ENCODE peak calls at places on chromosomes 11 and 22, in six cellular contexts. One of them, this sample, is unnamed.

GRCh38 chr11:95592455-95592854 is 197.1 kb downstream of the FAM76B start:
- DNase-seq in PC-9: no peak
- DNase-seq in HCT116: no peak
- DNase-seq in hepatocyte: peak; percentile 24
- DNase-seq in PC-3: no peak
- DNase-seq in GM23338: peak; percentile 54
- DNase-seq in this sample: no peak

GRCh38 chr11:19329910-19330309 is 89.2 kb upstream of the E2F8 start:
- DNase-seq in HCT116: no peak
- DNase-seq in PC-3: no peak
- DNase-seq in hepatocyte: no peak
- DNase-seq in PC-9: no peak
- DNase-seq in GM23338: no peak
- DNase-seq in this sample: no peak

GRCh38 chr22:19795617-19796008 is 35.0 kb downstream of the TBX1 start:
- DNase-seq in GM23338: no peak
- DNase-seq in PC-9: no peak
- DNase-seq in HCT116: no peak
- DNase-seq in hepatocyte: no peak
- DNase-seq in PC-3: no peak
- DNase-seq in this sample: no peak

GRCh38 chr11:123132881-123133280 is 62.2 kb downstream of the CLMP start:
- DNase-seq in PC-9: no peak
- DNase-seq in PC-3: no peak
- DNase-seq in hepatocyte: no peak
- DNase-seq in GM23338: no peak
- DNase-seq in HCT116: no peak
- DNase-seq in this sample: no peak

GRCh38 chr22:47837703-47838102 is 1075.3 kb downstream of the TBC1D22A start:
- DNase-seq in hepatocyte: peak; percentile 30
- DNase-seq in PC-9: peak; percentile 20
- DNase-seq in GM23338: peak; percentile 32
- DNase-seq in PC-3: peak; percentile 54
- DNase-seq in HCT116: peak; percentile 13
- DNase-seq in this sample: peak; percentile 70

GRCh38 chr11:68454767-68455166 is 5.8 kb upstream of the PPP6R3 start:
- DNase-seq in PC-9: no peak
- DNase-seq in HCT116: no peak
- DNase-seq in PC-3: no peak
- DNase-seq in hepatocyte: peak; percentile 7
- DNase-seq in GM23338: peak; percentile 68
- DNase-seq in this sample: no peak

GRCh38 chr11:12724301-12725046 is 50.3 kb downstream of the TEAD1 start:
- DNase-seq in GM23338: peak; percentile 95
- DNase-seq in HCT116: peak; percentile 92
- DNase-seq in PC-9: peak; percentile 73
- DNase-seq in PC-3: peak; percentile 96
- DNase-seq in hepatocyte: peak; percentile 93
- DNase-seq in this sample: no peak

GRCh38 chr22:31350410-31350863 is 4.3 kb upstream of the PATZ1 start:
- DNase-seq in HCT116: no peak
- DNase-seq in PC-9: no peak
- DNase-seq in PC-3: no peak
- DNase-seq in hepatocyte: peak; percentile 58
- DNase-seq in GM23338: peak; percentile 69
- DNase-seq in this sample: peak; percentile 56

GRCh38 chr11:12160680-12161079 is 50.3 kb downstream of the MICAL2 start:
- DNase-seq in GM23338: no peak
- DNase-seq in PC-9: no peak
- DNase-seq in HCT116: no peak
- DNase-seq in PC-3: no peak
- DNase-seq in hepatocyte: peak; percentile 53
- DNase-seq in this sample: no peak

GRCh38 chr11:130470832-130471706 is 22.6 kb downstream of the ADAMTS15 start:
- DNase-seq in PC-3: no peak
- DNase-seq in hepatocyte: no peak
- DNase-seq in HCT116: no peak
- DNase-seq in GM23338: no peak
- DNase-seq in PC-9: no peak
- DNase-seq in this sample: no peak

GRCh38 chr11:117600261-117600783 is 196.7 kb downstream of the DSCAML1 start:
- DNase-seq in hepatocyte: no peak
- DNase-seq in PC-3: no peak
- DNase-seq in PC-9: no peak
- DNase-seq in GM23338: no peak
- DNase-seq in HCT116: no peak
- DNase-seq in this sample: no peak

GRCh38 chr11:130381317-130381716 is 47.1 kb downstream of the ADAMTS8 start:
- DNase-seq in hepatocyte: no peak
- DNase-seq in HCT116: no peak
- DNase-seq in PC-9: no peak
- DNase-seq in PC-3: no peak
- DNase-seq in GM23338: no peak
- DNase-seq in this sample: no peak

GRCh38 chr22:17491090-17491489 is 72.2 kb upstream of the SLC25A18 start:
- DNase-seq in hepatocyte: no peak
- DNase-seq in PC-9: no peak
- DNase-seq in GM23338: no peak
- DNase-seq in HCT116: no peak
- DNase-seq in PC-3: no peak
- DNase-seq in this sample: no peak

GRCh38 chr11:16606784-16607674 is 131.4 kb upstream of the C11orf58 start:
- DNase-seq in HCT116: no peak
- DNase-seq in PC-3: no peak
- DNase-seq in hepatocyte: peak; percentile 71
- DNase-seq in PC-9: peak; percentile 25
- DNase-seq in GM23338: peak; percentile 58
- DNase-seq in this sample: no peak

GRCh38 chr11:47464479-47464878 is 15.5 kb upstream of the RAPSN start:
- DNase-seq in PC-9: no peak
- DNase-seq in hepatocyte: no peak
- DNase-seq in HCT116: no peak
- DNase-seq in PC-3: no peak
- DNase-seq in GM23338: peak; percentile 59
- DNase-seq in this sample: no peak

GRCh38 chr22:43925433-43926348 is 2.1 kb downstream of the PNPLA3 start:
- DNase-seq in PC-9: peak; percentile 60
- DNase-seq in HCT116: no peak
- DNase-seq in GM23338: peak; percentile 35
- DNase-seq in PC-3: no peak
- DNase-seq in hepatocyte: peak; percentile 71
- DNase-seq in this sample: no peak

GRCh38 chr22:39727541-39727940 is 157.0 kb downstream of the CACNA1I start:
- DNase-seq in HCT116: no peak
- DNase-seq in hepatocyte: peak; percentile 63
- DNase-seq in GM23338: no peak
- DNase-seq in PC-3: peak; percentile 35
- DNase-seq in PC-9: no peak
- DNase-seq in this sample: no peak

GRCh38 chr11:70944141-70944540 is 308.2 kb downstream of the SHANK2 start:
- DNase-seq in hepatocyte: no peak
- DNase-seq in PC-9: no peak
- DNase-seq in HCT116: no peak
- DNase-seq in PC-3: no peak
- DNase-seq in GM23338: no peak
- DNase-seq in this sample: no peak

GRCh38 chr11:120682866-120683265 is 171.3 kb downstream of the GRIK4 start:
- DNase-seq in HCT116: no peak
- DNase-seq in PC-9: no peak
- DNase-seq in PC-3: peak; percentile 44
- DNase-seq in GM23338: no peak
- DNase-seq in hepatocyte: no peak
- DNase-seq in this sample: no peak

GRCh38 chr11:111512296-111513239 is at the start of gene BTG4:
- DNase-seq in HCT116: no peak
- DNase-seq in hepatocyte: peak; percentile 34
- DNase-seq in PC-9: no peak
- DNase-seq in GM23338: peak; percentile 69
- DNase-seq in PC-3: no peak
- DNase-seq in this sample: peak; percentile 24
- TF ChIP-seq EZH2 in HCT116: no peak
- TF ChIP-seq EZH2 in hepatocyte: peak; percentile 81
- TF ChIP-seq EZH2 in PC-9: no peak
- TF ChIP-seq EZH2 in GM23338: peak; percentile 26
- TF ChIP-seq EZH2 in PC-3: no peak
- TF ChIP-seq EZH2 in this sample: no peak

GRCh38 chr22:23438216-23438615 is 141.9 kb downstream of the IGLL1 start:
- DNase-seq in PC-3: no peak
- DNase-seq in HCT116: no peak
- DNase-seq in GM23338: no peak
- DNase-seq in hepatocyte: no peak
- DNase-seq in PC-9: no peak
- DNase-seq in this sample: no peak

GRCh38 chr22:23437779-23438178 is 142.3 kb downstream of the IGLL1 start:
- DNase-seq in GM23338: no peak
- DNase-seq in HCT116: no peak
- DNase-seq in hepatocyte: no peak
- DNase-seq in PC-9: no peak
- DNase-seq in PC-3: no peak
- DNase-seq in this sample: no peak
- H3K9me2 ChIP-seq in GM23338: no peaks in the 10 kb centered on the region
- H3K9me2 ChIP-seq in HCT116: no peaks in the 10 kb centered on the region
- H3K9me2 ChIP-seq in hepatocyte: no peaks in the 10 kb centered on the region
- H3K9me2 ChIP-seq in PC-9: no peaks in the 10 kb centered on the region
- H3K9me2 ChIP-seq in PC-3: no peaks in the 10 kb centered on the region
- H3K9me2 ChIP-seq in this sample: no peaks in the 10 kb centered on the region

DNA sequence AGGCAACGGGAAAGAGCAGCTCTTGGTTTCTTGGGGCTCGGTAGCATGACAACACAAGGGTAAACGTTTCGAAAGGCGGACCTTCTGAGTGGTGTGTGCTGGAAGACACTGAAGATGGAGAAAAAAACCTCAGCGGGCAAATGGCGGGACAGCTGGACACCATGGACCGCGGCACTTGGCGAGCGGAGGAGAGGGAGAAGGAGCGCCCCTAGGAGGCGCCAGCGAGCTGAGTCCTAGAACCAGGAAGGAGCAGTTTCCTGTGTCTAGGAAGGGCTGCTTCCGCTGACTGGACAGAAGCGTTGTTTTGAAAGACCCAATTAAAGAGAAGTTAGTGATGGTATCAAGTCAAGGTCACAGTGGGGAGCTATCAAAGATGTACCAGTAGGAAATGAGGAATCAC is 44.0 kb upstream of the OPCML start:
- DNase-seq in hepatocyte: no peak
- DNase-seq in HCT116: no peak
- DNase-seq in GM23338: peak; percentile 89
- DNase-seq in PC-9: no peak
- DNase-seq in PC-3: no peak
- DNase-seq in this sample: no peak
- TF ChIP-seq CTCF in hepatocyte: no peak
- TF ChIP-seq CTCF in HCT116: peak; percentile 18
- TF ChIP-seq CTCF in GM23338: peak; percentile 82
- TF ChIP-seq CTCF in PC-9: no peak
- TF ChIP-seq CTCF in PC-3: peak; percentile 27
- TF ChIP-seq CTCF in this sample: no peak

GRCh38 chr11:61509058-61510029 is 795 bp downstream of the LRRC10B start:
- DNase-seq in HCT116: peak; percentile 37
- DNase-seq in hepatocyte: peak; percentile 93
- DNase-seq in GM23338: peak; percentile 92
- DNase-seq in PC-9: peak; percentile 83
- DNase-seq in PC-3: peak; percentile 78
- DNase-seq in this sample: peak; percentile 12
- TF ChIP-seq EZH2 in HCT116: no peak
- TF ChIP-seq EZH2 in hepatocyte: no peak
- TF ChIP-seq EZH2 in GM23338: no peak
- TF ChIP-seq EZH2 in PC-9: peak; percentile 93
- TF ChIP-seq EZH2 in PC-3: no peak
- TF ChIP-seq EZH2 in this sample: no peak

GRCh38 chr11:1017269-1018005 is 19.1 kb downstream of the MUC6 start:
- DNase-seq in GM23338: no peak
- DNase-seq in hepatocyte: no peak
- DNase-seq in HCT116: no peak
- DNase-seq in PC-3: peak; percentile 12
- DNase-seq in PC-9: no peak
- DNase-seq in this sample: no peak

GRCh38 chr11:1022411-1022810 is 14.1 kb downstream of the MUC6 start:
- DNase-seq in PC-3: no peak
- DNase-seq in hepatocyte: no peak
- DNase-seq in PC-9: no peak
- DNase-seq in GM23338: no peak
- DNase-seq in HCT116: no peak
- DNase-seq in this sample: no peak

GRCh38 chr11:1018091-1018490 is 18.4 kb downstream of the MUC6 start:
- DNase-seq in HCT116: no peak
- DNase-seq in PC-9: no peak
- DNase-seq in PC-3: no peak
- DNase-seq in GM23338: no peak
- DNase-seq in hepatocyte: no peak
- DNase-seq in this sample: no peak

GRCh38 chr11:1020211-1020905 is 16.2 kb downstream of the MUC6 start:
- DNase-seq in GM23338: no peak
- DNase-seq in PC-3: no peak
- DNase-seq in HCT116: no peak
- DNase-seq in PC-9: no peak
- DNase-seq in hepatocyte: no peak
- DNase-seq in this sample: no peak

DNA sequence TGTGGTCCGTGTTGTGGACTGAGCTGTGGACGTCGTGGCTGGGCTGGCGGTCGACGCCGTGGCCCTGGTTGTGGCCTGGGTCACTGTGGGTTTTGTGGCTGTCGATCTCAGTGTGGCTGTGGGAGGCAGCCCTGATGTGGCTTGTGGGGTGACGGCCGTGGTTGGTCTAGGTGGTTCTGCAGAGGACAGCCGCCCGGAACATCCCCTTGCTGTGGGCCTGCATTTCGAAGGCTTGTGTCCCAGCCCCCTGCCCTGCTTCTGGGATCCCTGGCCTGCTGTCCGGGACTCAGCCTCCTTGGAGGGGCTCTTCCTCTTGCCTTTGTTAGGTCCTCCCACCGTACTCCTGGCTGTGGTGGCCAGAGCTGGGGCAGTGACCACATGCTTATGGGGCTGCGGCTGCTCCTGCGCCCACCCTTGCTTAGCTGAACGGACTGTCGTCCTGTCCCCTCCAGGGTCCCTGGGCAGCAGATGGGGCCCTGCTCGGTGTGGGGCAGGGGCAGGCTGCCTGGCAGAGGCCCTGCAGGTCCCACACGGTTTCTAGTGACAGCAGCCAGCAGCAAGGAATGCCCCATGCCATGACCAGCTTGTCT is 17.1 kb downstream of the MUC6 start:
- DNase-seq in PC-9: no peak
- DNase-seq in hepatocyte: no peak
- DNase-seq in GM23338: no peak
- DNase-seq in PC-3: no peak
- DNase-seq in HCT116: no peak
- DNase-seq in this sample: no peak
- H3K9me2 ChIP-seq in PC-9: no peaks in the 10 kb centered on the region
- H3K9me2 ChIP-seq in hepatocyte: no peaks in the 10 kb centered on the region
- H3K9me2 ChIP-seq in GM23338: no peaks in the 10 kb centered on the region
- H3K9me2 ChIP-seq in PC-3: no peaks in the 10 kb centered on the region
- H3K9me2 ChIP-seq in HCT116: no peaks in the 10 kb centered on the region
- H3K9me2 ChIP-seq in this sample: no peaks in the 10 kb centered on the region

This sample was measured in MM.1S.